ENCODE peak calls at places on chromosomes 6 and 20, in four cellular contexts. Z is foreskin fibroblast, O is cardiac muscle cell, R is IMR-90. B is an unnamed sample.

GRCh38 chr6:164379786-164380185 is 929.6 kb downstream of the C6orf118 start:
- DNase-seq in Z (no peak), O (no peak), R (no peak), B (no peak)

GRCh38 chr20:51422912-51423667 is 119.4 kb downstream of the NFATC2 start:
- DNase-seq in Z (no peak), O (no peak), R (no peak), B (no peak)

GRCh38 chr20:10115021-10115420 is 80.2 kb downstream of the ANKEF1 start:
- DNase-seq in Z (peak), O (no peak), R (peak), B (no peak)

GRCh38 chr20:34922654-34923381 is 32.8 kb downstream of the GSS start:
- DNase-seq in Z (peak), O (no peak), R (peak), B (peak)

GRCh38 chr20:44407402-44408184 is 52.1 kb downstream of the HNF4A start:
- DNase-seq in Z (no peak), O (no peak), R (peak), B (peak)

GRCh38 chr6:30590509-30590908 is 19.3 kb downstream of the ABCF1 start:
- DNase-seq in Z (no peak), O (no peak), R (no peak), B (no peak)

GRCh38 chr6:168232046-168232445 is 87.5 kb downstream of the DACT2 start:
- DNase-seq in Z (no peak), O (peak), R (no peak), B (no peak)

GRCh38 chr6:140774080-140774505 is 1358.6 kb upstream of the GJE1 start:
- DNase-seq in Z (peak), O (peak), R (peak), B (peak)

GRCh38 chr6:44725070-44725469 is 337.6 kb downstream of the CDC5L start:
- DNase-seq in Z (no peak), O (no peak), R (no peak), B (no peak)

GRCh38 chr6:25193147-25193864 is 85.9 kb upstream of the CARMIL1 start:
- DNase-seq in Z (peak), O (no peak), R (peak), B (peak)

GRCh38 chr20:34415079-34415478 is 52.0 kb downstream of the ITCH start:
- DNase-seq in Z (no peak), O (no peak), R (no peak), B (no peak)

GRCh38 chr6:133787859-133788505 is 100.9 kb upstream of the TCF21 start:
- DNase-seq in Z (no peak), O (peak), R (no peak), B (no peak)

GRCh38 chr6:42805297-42805861 is 23.5 kb downstream of the BICRAL start:
- DNase-seq in Z (no peak), O (no peak), R (no peak), B (no peak)

GRCh38 chr20:50130995-50131394 is 18.0 kb upstream of the UBE2V1 start:
- DNase-seq in Z (no peak), O (peak), R (peak), B (no peak)

GRCh38 chr20:23039885-23040508 is 4.9 kb downstream of the SSTR4 start:
- DNase-seq in Z (no peak), O (no peak), R (no peak), B (no peak)

GRCh38 chr6:110528051-110528929 is 51.9 kb upstream of the SLC22A16 start:
- DNase-seq in Z (peak), O (peak), R (peak), B (peak)

GRCh38 chr6:90677440-90677839 is 90.6 kb upstream of the MAP3K7 start:
- DNase-seq in Z (no peak), O (no peak), R (no peak), B (no peak)

GRCh38 chr6:167153523-167153959 is 4.2 kb downstream of the GPR31 start:
- DNase-seq in Z (no peak), O (no peak), R (peak), B (no peak)

GRCh38 chr6:125564941-125565340 is 184.5 kb upstream of the HEY2 start:
- DNase-seq in Z (no peak), O (no peak), R (no peak), B (no peak)

GRCh38 chr6:37222125-37222967 is 35.2 kb upstream of the TBC1D22B start:
- DNase-seq in Z (peak), O (peak), R (peak), B (peak)

GRCh38 chr6:159693894-159694545 is 979 bp upstream of the SOD2 start:
- DNase-seq in Z (no peak), O (peak), R (peak), B (peak)

GRCh38 chr6:113860165-113860955 is 3.2 kb downstream of the MARCKS start:
- DNase-seq in Z (no peak), O (peak), R (peak), B (no peak)

GRCh38 chr20:58981564-58982364 is 708 bp downstream of the NELFCD start:
- DNase-seq in Z (no peak), O (no peak), R (peak), B (no peak)

GRCh38 chr6:75643173-75643572 is 41.5 kb downstream of the SENP6 start:
- DNase-seq in Z (peak), O (no peak), R (peak), B (no peak)

GRCh38 chr6:40900791-40901190 is 138.2 kb downstream of the UNC5CL start:
- DNase-seq in Z (no peak), O (peak), R (no peak), B (no peak)

GRCh38 chr6:37934276-37934675 is 114.7 kb downstream of the ZFAND3 start:
- DNase-seq in Z (no peak), O (no peak), R (peak), B (no peak)

GRCh38 chr6:163820745-163821456 is 406.4 kb downstream of the QKI start:
- DNase-seq in Z (no peak), O (no peak), R (no peak), B (no peak)

DNA sequence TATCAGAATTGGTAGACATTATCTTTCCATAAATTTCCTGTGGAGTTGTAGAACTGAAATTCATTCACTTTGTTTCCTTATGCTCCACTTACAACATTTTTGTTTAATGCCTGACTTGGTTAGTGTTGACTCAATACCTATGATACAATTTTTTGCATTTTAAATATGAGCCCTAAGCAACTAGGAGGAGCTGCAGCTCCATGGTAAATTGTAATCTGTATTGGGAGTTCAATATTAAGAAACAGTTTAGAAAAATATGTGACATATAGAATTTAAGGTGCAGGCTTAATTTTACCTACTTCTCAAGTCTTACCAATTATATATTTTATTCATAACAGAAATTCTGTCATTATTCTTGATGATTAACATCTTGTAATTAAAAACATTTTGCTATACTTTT is 868.3 kb downstream of the EYS start:
- DNase-seq in Z (no peak), O (no peak), R (no peak), B (no peak)
- TF ChIP-seq CTCF in Z (no peak), O (no peak), R (peak), B (no peak)

DNA sequence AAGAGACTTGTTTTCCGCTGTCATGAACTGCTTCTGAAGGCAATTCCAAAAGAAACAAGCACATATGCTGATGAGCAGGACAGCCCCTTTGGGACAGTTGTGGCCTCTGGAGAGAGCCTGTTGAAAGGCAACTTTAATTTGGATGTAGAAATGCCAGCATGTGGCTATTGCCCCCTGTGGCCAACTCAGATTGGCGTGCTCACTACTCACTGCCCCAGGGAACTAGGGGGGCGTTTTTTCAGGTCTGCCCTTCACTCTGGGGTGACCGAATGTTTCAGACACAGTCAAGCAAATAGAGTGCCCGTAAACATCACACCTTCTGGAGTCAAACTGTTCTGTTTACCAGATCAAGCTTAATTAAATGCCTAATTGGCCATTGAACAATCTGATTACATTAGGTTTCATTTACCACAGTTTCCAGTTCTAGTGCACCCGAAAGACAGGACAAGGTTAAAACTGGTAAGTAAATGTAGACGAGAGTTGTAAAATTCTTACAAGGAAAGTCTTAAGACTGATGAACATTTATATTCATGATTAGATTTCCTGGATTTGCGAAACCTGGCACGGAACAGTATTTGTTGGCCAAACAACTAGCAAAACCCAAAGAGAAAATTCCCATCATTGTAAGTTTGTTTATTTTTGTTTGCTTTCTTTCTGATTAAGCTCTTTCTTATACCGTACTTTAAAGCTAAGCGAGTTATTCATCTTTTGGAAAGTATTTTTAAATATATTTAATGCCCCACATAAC is 75.9 kb upstream of the SYNJ2 start:
- DNase-seq in Z (no peak), O (no peak), R (no peak), B (no peak)
- TF ChIP-seq CTCF in Z (no peak), O (no peak), R (no peak), B (no peak)

GRCh38 chr20:45462711-45463110 is 6.8 kb upstream of the WFDC2 start:
- DNase-seq in Z (no peak), O (no peak), R (no peak), B (no peak)

GRCh38 chr20:45456632-45457031 is 12.9 kb upstream of the WFDC2 start:
- DNase-seq in Z (no peak), O (peak), R (no peak), B (no peak)

GRCh38 chr20:45461225-45461624 is 8.3 kb upstream of the WFDC2 start:
- DNase-seq in Z (no peak), O (no peak), R (no peak), B (no peak)

GRCh38 chr20:45463113-45463512 is 6.4 kb upstream of the WFDC2 start:
- DNase-seq in Z (no peak), O (no peak), R (no peak), B (no peak)

DNA sequence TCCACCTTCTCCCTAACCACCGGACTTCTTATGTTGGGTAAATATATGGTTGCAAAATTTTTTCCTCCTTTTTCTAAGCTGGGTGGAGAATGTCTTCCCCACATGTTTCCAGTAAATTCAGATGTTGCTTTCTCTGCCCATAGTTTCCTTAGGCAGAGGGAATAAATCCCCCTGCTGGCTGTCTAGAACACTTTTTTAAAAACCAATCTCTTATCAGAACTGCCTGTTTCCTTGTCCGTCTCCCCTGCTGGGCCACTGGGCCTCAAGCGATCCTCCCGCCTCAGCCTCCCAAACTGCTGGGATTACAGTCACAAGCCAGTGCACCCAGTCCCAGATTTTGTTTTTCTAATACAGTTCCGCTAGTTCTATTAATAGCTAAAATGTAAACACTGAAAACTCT is 9.9 kb upstream of the WFDC2 start:
- DNase-seq in Z (no peak), O (no peak), R (peak), B (peak)
- TF ChIP-seq CTCF in Z (peak), O (peak), R (no peak), B (peak)

GRCh38 chr20:54231006-54231405 is 23.1 kb downstream of the PFDN4 start:
- DNase-seq in Z (no peak), O (no peak), R (no peak), B (no peak)

GRCh38 chr20:54229566-54229965 is 21.7 kb downstream of the PFDN4 start:
- DNase-seq in Z (no peak), O (no peak), R (no peak), B (no peak)

GRCh38 chr20:54237544-54237943 is 29.7 kb downstream of the PFDN4 start:
- DNase-seq in Z (no peak), O (no peak), R (no peak), B (no peak)

GRCh38 chr20:54234991-54235390 is 27.1 kb downstream of the PFDN4 start:
- DNase-seq in Z (no peak), O (no peak), R (no peak), B (no peak)
- TF ChIP-seq CTCF in Z (no peak), O (no peak), R (no peak), B (no peak)

GRCh38 chr6:32153835-32154513 is at the start of gene PPT2:
- DNase-seq in Z (peak), O (peak), R (peak), B (peak)
- TF ChIP-seq CTCF in Z (no peak), O (no peak), R (no peak), B (no peak)

GRCh38 chr6:21947751-21948386 is 349.0 kb downstream of the PRL start:
- DNase-seq in Z (no peak), O (no peak), R (peak), B (no peak)
- TF ChIP-seq CTCF in Z (no peak), O (no peak), R (no peak), B (no peak)

GRCh38 chr6:51594981-51595380 is 492.4 kb downstream of the PKHD1 start:
- DNase-seq in Z (no peak), O (no peak), R (no peak), B (no peak)
- TF ChIP-seq CTCF in Z (no peak), O (no peak), R (no peak), B (no peak)

GRCh38 chr20:6184086-6184485 is 61.3 kb upstream of the FERMT1 start:
- DNase-seq in Z (no peak), O (no peak), R (no peak), B (no peak)
- TF ChIP-seq CTCF in Z (no peak), O (peak), R (no peak), B (no peak)

GRCh38 chr6:157019733-157020132 is 242.6 kb downstream of the ARID1B start:
- DNase-seq in Z (no peak), O (no peak), R (peak), B (no peak)
- TF ChIP-seq CTCF in Z (no peak), O (no peak), R (peak), B (no peak)

GRCh38 chr20:62367483-62368302 is 581 bp upstream of the LAMA5 start:
- DNase-seq in Z (no peak), O (peak), R (no peak), B (peak)

GRCh38 chr20:62369508-62370114 is 2.5 kb upstream of the LAMA5 start:
- DNase-seq in Z (no peak), O (no peak), R (no peak), B (no peak)

GRCh38 chr20:62370115-62370806 is 3.1 kb upstream of the LAMA5 start:
- DNase-seq in Z (peak), O (no peak), R (peak), B (peak)

GRCh38 chr20:62368303-62368628 is 1.2 kb upstream of the LAMA5 start:
- DNase-seq in Z (no peak), O (no peak), R (no peak), B (no peak)

DNA sequence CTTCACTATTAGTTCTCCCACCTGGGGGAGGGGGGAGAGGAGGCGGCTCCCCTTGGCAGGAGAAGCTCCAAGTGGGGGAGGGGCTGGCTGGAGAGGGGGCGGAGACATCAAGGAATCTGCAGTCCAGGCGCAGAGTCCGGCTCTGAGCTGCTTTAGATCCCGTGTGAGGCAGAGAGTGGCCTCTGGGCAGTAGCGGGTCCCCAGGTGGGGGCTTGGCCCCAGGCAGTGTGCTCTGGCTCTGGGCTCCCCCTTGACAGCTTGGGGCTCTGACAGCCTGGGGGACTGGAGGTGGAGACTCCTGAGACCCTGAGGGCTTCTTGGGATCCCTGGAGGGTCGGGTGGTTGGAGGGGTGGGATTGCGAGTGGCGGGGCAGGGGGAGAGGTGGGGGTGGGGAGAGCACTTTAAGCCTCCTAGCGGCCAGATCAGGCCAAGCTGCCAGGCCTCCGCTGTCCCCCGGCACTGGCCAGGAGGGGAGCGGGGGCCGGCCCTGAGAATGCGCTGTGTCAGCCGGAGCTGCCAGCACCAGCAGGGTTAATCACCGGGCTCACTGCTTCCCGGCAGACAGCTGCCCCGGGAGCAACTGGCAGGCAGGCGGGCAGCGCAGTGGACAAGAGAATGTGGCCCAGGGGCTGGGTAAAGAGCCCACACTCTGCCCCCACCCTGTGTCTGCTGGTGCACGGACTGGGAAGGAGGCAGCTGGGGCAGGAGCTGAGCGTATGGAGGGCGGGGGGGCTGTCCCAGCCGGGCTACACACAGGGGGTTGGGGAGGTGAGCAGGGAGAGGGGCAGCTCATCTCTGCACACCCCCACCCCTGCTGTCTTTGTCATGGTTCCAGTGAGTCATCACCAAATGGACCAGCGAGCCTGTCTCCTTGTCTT is 1.8 kb upstream of the LAMA5 start:
- DNase-seq in Z (peak), O (peak), R (peak), B (peak)
- TF ChIP-seq CTCF in Z (peak), O (peak), R (peak), B (peak)